ENCODE peak calls at places on chromosomes 13 and 19, in four cellular contexts. I, J, T and H are unnamed samples.

GRCh38 chr19:51246153-51246552 is 4.7 kb upstream of the SIGLECL1 start:
- DNase-seq in T (no peak), I (no peak), J (no peak), H (no peak)

GRCh38 chr13:113632706-113633484 is 25.1 kb downstream of the ATP4B start:
- DNase-seq in T (no peak), I (no peak), J (no peak), H (no peak)

GRCh38 chr13:87669379-87669978 is 1.7 kb upstream of the SLITRK5 start:
- DNase-seq in T (no peak), I (no peak), J (no peak), H (no peak)

GRCh38 chr19:677201-677600 is 1.0 kb downstream of the FSTL3 start:
- DNase-seq in I (no peak), J (peak), T (no peak), H (no peak)

GRCh38 chr19:8655340-8655709 is 24.9 kb downstream of the NFILZ start:
- DNase-seq in T (peak), I (peak), J (no peak), H (no peak)

GRCh38 chr19:15379996-15380647 is 535 bp upstream of the AKAP8 start:
- DNase-seq in T (no peak), I (no peak), J (no peak), H (no peak)

GRCh38 chr19:44806271-44806670 is 2.6 kb upstream of the BCAM start:
- DNase-seq in J (no peak), T (no peak), I (no peak), H (no peak)

GRCh38 chr19:48681127-48681470 is 8.3 kb upstream of the NTN5 start:
- DNase-seq in I (no peak), J (no peak), T (no peak), H (no peak)

GRCh38 chr19:15252398-15253018 is 20.3 kb upstream of the EPHX3 start:
- DNase-seq in T (no peak), J (no peak), I (no peak), H (no peak)

GRCh38 chr19:2982983-2983350 is 5.6 kb downstream of the TLE6 start:
- DNase-seq in I (no peak), T (no peak), J (no peak), H (no peak)

GRCh38 chr19:19034204-19034624 is 811 bp downstream of the ARMC6 start:
- DNase-seq in T (peak), I (no peak), J (peak), H (peak)

GRCh38 chr19:24002256-24002945 is 84.6 kb upstream of the ZNF254 start:
- DNase-seq in J (no peak), T (no peak), I (no peak), H (no peak)

GRCh38 chr13:23460309-23460708 is 26.8 kb upstream of the SACS start:
- DNase-seq in I (no peak), T (no peak), J (no peak), H (no peak)

GRCh38 chr13:33003458-33004019 is 12.7 kb upstream of the KL start:
- DNase-seq in T (no peak), J (no peak), I (no peak), H (no peak)

GRCh38 chr13:48110930-48111721 is 16.2 kb upstream of the MED4 start:
- DNase-seq in J (no peak), I (no peak), T (no peak), H (no peak)

GRCh38 chr13:98919566-98919965 is 58.3 kb downstream of the DOCK9 start:
- DNase-seq in I (no peak), J (no peak), T (no peak), H (no peak)

GRCh38 chr19:13963603-13964105 is 11.3 kb downstream of the DCAF15 start:
- DNase-seq in I (no peak), T (no peak), J (no peak), H (no peak)

GRCh38 chr13:30235206-30235605 is 72.1 kb downstream of the KATNAL1 start:
- DNase-seq in T (no peak), J (no peak), I (no peak), H (no peak)

GRCh38 chr19:16416574-16416973 is 55.2 kb downstream of the EPS15L1 start:
- DNase-seq in J (no peak), T (no peak), I (no peak), H (no peak)